ENCODE peak calls at places on chromosomes 7 and 10, in seven cellular contexts. P, Q, R, S, H, B and W are unnamed samples.

GRCh38 chr10:70125918-70126590 is 6.6 kb downstream of the AIFM2 start:
- DNase-seq in P (no peak), Q (no peak), R (no peak), S (no peak), H (no peak), B (no peak), W (no peak)

GRCh38 chr10:103506061-103506460 is 12.6 kb downstream of the NEURL1 start:
- DNase-seq in P (no peak), Q (peak; percentile 42), R (peak; percentile 43), S (peak; percentile 34), H (no peak), B (no peak), W (no peak)

GRCh38 chr10:3783721-3784432 is 1.1 kb downstream of the KLF6 start:
- DNase-seq in P (peak; percentile 70), Q (no peak), R (peak; percentile 94), S (peak; percentile 73), H (no peak), B (peak; percentile 80), W (peak; percentile 83)

GRCh38 chr10:125190961-125191360 is 30.6 kb upstream of the CTBP2 start:
- DNase-seq in P (no peak), Q (no peak), R (peak; percentile 60), S (no peak), H (no peak), B (no peak), W (no peak)

GRCh38 chr7:27235387-27236052 is 7.1 kb upstream of the EVX1 start:
- DNase-seq in P (peak; percentile 61), Q (peak; percentile 68), R (peak; percentile 87), S (peak; percentile 59), H (no peak), B (peak; percentile 43), W (no peak)

GRCh38 chr7:27693794-27694193 is 31.1 kb upstream of the HIBADH start:
- DNase-seq in P (peak; percentile 58), Q (no peak), R (no peak), S (no peak), H (no peak), B (no peak), W (no peak)

GRCh38 chr10:16520900-16521299 is 779 bp downstream of the C1QL3 start:
- DNase-seq in P (peak; percentile 68), Q (peak; percentile 70), R (no peak), S (no peak), H (no peak), B (peak; percentile 18), W (no peak)

GRCh38 chr10:86521620-86522384 is at the start of gene WAPL:
- DNase-seq in P (peak; percentile 98), Q (peak; percentile 98), R (peak; percentile 99), S (peak; percentile 98), H (peak; percentile 19), B (peak; percentile 97), W (peak; percentile 79)

GRCh38 chr7:77479536-77480088 is 57.5 kb upstream of the PTPN12 start:
- DNase-seq in P (no peak), Q (no peak), R (no peak), S (no peak), H (no peak), B (no peak), W (no peak)

GRCh38 chr7:18386590-18386989 is 109.0 kb upstream of the HDAC9 start:
- DNase-seq in P (no peak), Q (no peak), R (no peak), S (no peak), H (no peak), B (no peak), W (no peak)

GRCh38 chr7:105940111-105940510 is 23.0 kb upstream of the CDHR3 start:
- DNase-seq in P (no peak), Q (no peak), R (no peak), S (no peak), H (no peak), B (no peak), W (no peak)

GRCh38 chr7:157501576-157501975 is 164.8 kb downstream of the DNAJB6 start:
- DNase-seq in P (no peak), Q (peak; percentile 34), R (peak; percentile 59), S (peak; percentile 39), H (no peak), B (no peak), W (no peak)

GRCh38 chr10:35017608-35018007 is 72.5 kb downstream of the CUL2 start:
- DNase-seq in P (no peak), Q (no peak), R (no peak), S (no peak), H (no peak), B (no peak), W (no peak)

GRCh38 chr10:35016009-35016408 is 74.1 kb downstream of the CUL2 start:
- DNase-seq in P (no peak), Q (no peak), R (no peak), S (no peak), H (no peak), B (no peak), W (no peak)

DNA sequence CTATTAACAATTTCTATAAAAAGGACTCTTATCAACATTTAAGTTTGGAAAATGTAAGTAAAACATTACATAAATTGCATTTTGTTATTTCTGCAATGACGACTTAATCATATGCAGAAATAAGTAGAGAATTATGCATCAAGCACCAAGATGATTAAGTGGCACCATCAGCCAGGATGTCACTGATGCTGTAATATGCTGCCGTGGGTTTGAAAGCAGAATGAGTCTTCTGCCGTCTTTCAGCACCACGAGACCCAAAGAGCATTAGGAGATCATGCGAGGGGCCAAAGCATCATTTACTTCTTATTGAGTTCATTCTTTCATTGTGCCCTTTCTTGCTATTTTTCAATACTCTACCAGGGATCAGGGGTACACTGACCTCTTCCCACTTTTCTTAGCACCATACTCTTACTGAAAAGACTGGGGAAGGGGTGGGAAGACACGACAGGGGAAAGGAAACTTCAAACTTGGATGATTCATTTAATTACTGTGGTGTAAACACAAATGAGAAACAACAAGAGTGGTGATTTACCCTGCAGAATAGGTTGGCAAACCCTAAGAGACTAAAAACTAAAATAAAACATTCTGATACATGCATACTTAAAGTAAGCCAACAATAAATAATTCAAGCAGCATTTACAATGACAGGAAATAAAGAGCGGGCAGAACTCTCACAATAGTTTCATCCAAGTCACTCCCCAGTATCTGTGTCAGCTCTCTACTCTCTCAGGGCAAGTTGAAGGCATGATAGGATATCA is 70.9 kb downstream of the CUL2 start:
- DNase-seq in P (no peak), Q (no peak), R (no peak), S (no peak), H (no peak), B (no peak), W (no peak)
- TF ChIP-seq CTCF in P (no peak), Q (no peak), R (no peak), S (no peak), H (no peak), B (no peak), W (no peak)

GRCh38 chr7:46360255-46360654 is 439.2 kb upstream of the IGFBP3 start:
- DNase-seq in P (no peak), Q (no peak), R (no peak), S (no peak), H (no peak), B (no peak), W (no peak)

GRCh38 chr7:46357851-46358250 is 436.8 kb upstream of the IGFBP3 start:
- DNase-seq in P (no peak), Q (no peak), R (no peak), S (no peak), H (no peak), B (no peak), W (no peak)

GRCh38 chr7:46368871-46369270 is 447.8 kb upstream of the IGFBP3 start:
- DNase-seq in P (no peak), Q (no peak), R (no peak), S (no peak), H (no peak), B (no peak), W (no peak)

GRCh38 chr7:46360811-46361210 is 439.7 kb upstream of the IGFBP3 start:
- DNase-seq in P (no peak), Q (no peak), R (no peak), S (no peak), H (no peak), B (no peak), W (no peak)

GRCh38 chr7:46363688-46364087 is 442.6 kb upstream of the IGFBP3 start:
- DNase-seq in P (no peak), Q (no peak), R (no peak), S (no peak), H (no peak), B (no peak), W (no peak)
- TF ChIP-seq CTCF in P (no peak), Q (no peak), R (no peak), S (peak; percentile 8), H (no peak), B (peak; percentile 10), W (peak; percentile 1)

GRCh38 chr10:8873310-8873709 is 818.8 kb downstream of the GATA3 start:
- DNase-seq in P (no peak), Q (no peak), R (no peak), S (no peak), H (no peak), B (no peak), W (no peak)
- TF ChIP-seq CTCF in P (no peak), Q (no peak), R (no peak), S (no peak), H (no peak), B (no peak), W (no peak)

GRCh38 chr7:30825215-30825720 is 54.1 kb downstream of the MINDY4 start:
- DNase-seq in P (no peak), Q (no peak), R (no peak), S (no peak), H (no peak), B (no peak), W (no peak)
- TF ChIP-seq CTCF in P (no peak), Q (no peak), R (no peak), S (no peak), H (no peak), B (no peak), W (no peak)

GRCh38 chr7:141754939-141755338 is 9.0 kb upstream of the TAS2R3 start:
- DNase-seq in P (peak; percentile 24), Q (no peak), R (no peak), S (no peak), H (no peak), B (no peak), W (no peak)
- TF ChIP-seq CTCF in P (peak; percentile 23), Q (peak; percentile 45), R (no peak), S (peak; percentile 31), H (peak; percentile 21), B (peak; percentile 42), W (peak; percentile 29)

DNA sequence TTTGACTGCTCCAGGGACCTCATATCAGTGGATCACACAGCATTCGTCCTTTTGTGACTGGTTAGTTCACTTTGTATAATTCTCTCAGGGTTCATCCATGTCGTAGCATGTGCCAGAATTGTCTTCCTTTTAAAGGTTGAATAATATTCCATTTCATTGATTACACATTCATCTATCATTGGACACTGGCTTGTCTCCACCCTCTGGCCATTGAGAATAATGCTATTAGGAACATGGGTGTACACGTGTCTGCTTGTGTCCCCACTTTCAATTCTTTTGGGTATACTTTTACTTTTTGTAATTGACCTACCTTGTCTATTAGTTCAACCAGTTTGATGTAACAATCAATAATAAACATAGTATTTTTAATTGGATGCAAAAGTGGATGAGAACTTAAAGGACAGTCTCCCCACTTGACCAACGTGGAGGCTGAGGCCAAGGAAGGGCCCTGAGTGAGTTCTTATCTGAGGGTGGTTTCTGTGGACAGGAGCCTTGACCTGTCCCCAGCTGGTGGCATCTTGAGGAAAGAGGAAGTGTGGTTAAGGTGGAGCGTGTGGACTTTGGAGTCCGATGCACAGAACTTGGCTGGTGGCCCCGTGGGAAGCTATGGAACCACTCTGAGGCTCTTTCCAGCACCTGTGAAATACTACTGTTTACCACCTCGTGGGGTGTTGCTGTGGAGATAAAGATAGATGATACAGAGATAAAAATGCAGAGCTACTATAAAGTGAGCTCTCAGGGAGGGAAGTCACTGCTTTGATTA is 16.6 kb downstream of the WDFY4 start:
- DNase-seq in P (no peak), Q (no peak), R (peak; percentile 74), S (peak; percentile 85), H (no peak), B (no peak), W (no peak)
- TF ChIP-seq CTCF in P (no peak), Q (no peak), R (no peak), S (peak; percentile 2), H (no peak), B (no peak), W (no peak)

GRCh38 chr10:84665883-84666463 is 337.6 kb downstream of the CCSER2 start:
- DNase-seq in P (no peak), Q (peak; percentile 87), R (no peak), S (no peak), H (no peak), B (no peak), W (no peak)
- TF ChIP-seq CTCF in P (no peak), Q (peak; percentile 62), R (no peak), S (no peak), H (no peak), B (peak; percentile 16), W (no peak)